ENCODE peak calls at places on chromosomes 13 and 19, in six cellular contexts. F is tibial artery, C is lung, O is esophagus squamous epithelium, Q is foreskin keratinocyte, P is astrocyte. N is an unnamed sample.

GRCh38 chr19:9901020-9901419 is 35.3 kb downstream of the OLFM2 start:
- DNase-seq in F (no peak), C (no peak), O (no peak), Q (no peak), P (no peak), N (no peak)

GRCh38 chr19:49564616-49565045 is 15.7 kb downstream of the NOSIP start:
- DNase-seq in F (no peak), C (no peak), O (no peak), Q (no peak), P (no peak), N (no peak)

GRCh38 chr13:46295531-46296464 is 84.1 kb downstream of the LRRC63 start:
- DNase-seq in F (peak; percentile 34), C (peak; percentile 45), O (no peak), Q (peak; percentile 82), P (peak; percentile 96), N (peak; percentile 59)

GRCh38 chr19:10206226-10206873 is 11.6 kb upstream of the DNMT1 start:
- DNase-seq in F (no peak), C (peak; percentile 70), O (no peak), Q (no peak), P (peak; percentile 83), N (no peak)

GRCh38 chr13:83879431-83880171 is 2.7 kb downstream of the SLITRK1 start:
- DNase-seq in F (no peak), C (no peak), O (no peak), Q (no peak), P (peak; percentile 14), N (peak; percentile 52)

GRCh38 chr19:57053401-57053800 is 66.4 kb upstream of the USP29 start:
- DNase-seq in F (no peak), C (no peak), O (no peak), Q (no peak), P (no peak), N (no peak)

GRCh38 chr19:33208904-33209843 is 15.0 kb downstream of the LRP3 start:
- DNase-seq in F (no peak), C (no peak), O (no peak), Q (no peak), P (no peak), N (no peak)

GRCh38 chr19:35400773-35401100 is 29.9 kb downstream of the GPR42 start:
- DNase-seq in F (no peak), C (no peak), O (no peak), Q (no peak), P (no peak), N (no peak)

GRCh38 chr13:83895994-83896580 is 13.8 kb upstream of the SLITRK1 start:
- DNase-seq in F (no peak), C (no peak), O (no peak), Q (peak; percentile 95), P (peak; percentile 67), N (no peak)

GRCh38 chr19:3028305-3029069 is 593 bp downstream of the TLE2 start:
- DNase-seq in F (no peak), C (no peak), O (no peak), Q (no peak), P (no peak), N (no peak)

GRCh38 chr13:73399347-73400216 is 340.8 kb downstream of the KLF5 start:
- DNase-seq in F (no peak), C (no peak), O (no peak), Q (no peak), P (no peak), N (no peak)

GRCh38 chr19:45827459-45828093 is 12.5 kb upstream of the RSPH6A start:
- DNase-seq in F (no peak), C (no peak), O (no peak), Q (no peak), P (no peak), N (no peak)

GRCh38 chr13:35866801-35867200 is 264.4 kb downstream of the DCLK1 start:
- DNase-seq in F (no peak), C (no peak), O (no peak), Q (no peak), P (no peak), N (no peak)

GRCh38 chr13:39054112-39054511 is 15.9 kb downstream of the NHLRC3 start:
- DNase-seq in F (no peak), C (no peak), O (no peak), Q (no peak), P (no peak), N (no peak)

GRCh38 chr13:110070511-110071120 is 236.3 kb downstream of the COL4A1 start:
- DNase-seq in F (no peak), C (no peak), O (no peak), Q (peak; percentile 86), P (peak; percentile 87), N (no peak)

GRCh38 chr13:108322206-108322824 is 52.8 kb downstream of the TNFSF13B start:
- DNase-seq in F (no peak), C (no peak), O (no peak), Q (peak; percentile 13), P (peak; percentile 13), N (no peak)

GRCh38 chr19:33245948-33246728 is 20.5 kb upstream of the SLC7A10 start:
- DNase-seq in F (no peak), C (no peak), O (no peak), Q (no peak), P (no peak), N (no peak)

GRCh38 chr19:13016628-13017305 is 21.5 kb downstream of the NFIX start:
- DNase-seq in F (no peak), C (no peak), O (no peak), Q (no peak), P (no peak), N (no peak)

GRCh38 chr19:45424191-45425058 is 708 bp upstream of the ERCC1 start:
- DNase-seq in F (peak; percentile 73), C (peak; percentile 65), O (no peak), Q (peak; percentile 95), P (peak; percentile 95), N (peak; percentile 88)

GRCh38 chr19:46192990-46193650 is 36.4 kb upstream of the IGFL1 start:
- DNase-seq in F (peak; percentile 31), C (no peak), O (no peak), Q (peak; percentile 62), P (peak; percentile 53), N (no peak)

GRCh38 chr19:41872775-41873647 is 4.1 kb upstream of the CD79A start:
- DNase-seq in F (no peak), C (peak; percentile 86), O (no peak), Q (no peak), P (peak; percentile 43), N (peak; percentile 64)

GRCh38 chr13:113836917-113837553 is 26.8 kb downstream of the GAS6 start:
- DNase-seq in F (peak; percentile 62), C (no peak), O (no peak), Q (peak; percentile 93), P (peak; percentile 87), N (peak; percentile 59)

GRCh38 chr19:30799854-30800755 is 427.9 kb downstream of the ZNF536 start:
- DNase-seq in F (peak; percentile 42), C (peak; percentile 47), O (no peak), Q (no peak), P (no peak), N (no peak)

GRCh38 chr19:16645140-16645539 is 14.8 kb downstream of the SMIM7 start:
- DNase-seq in F (no peak), C (no peak), O (no peak), Q (no peak), P (no peak), N (no peak)

GRCh38 chr13:68190826-68191225 is 960.7 kb upstream of the PCDH9 start:
- DNase-seq in F (no peak), C (no peak), O (no peak), Q (peak; percentile 58), P (peak; percentile 77), N (no peak)

GRCh38 chr19:48196933-48197665 is 26.6 kb downstream of the ZSWIM9 start:
- DNase-seq in F (no peak), C (no peak), O (no peak), Q (no peak), P (no peak), N (no peak)

GRCh38 chr13:97881556-97881955 is 71.9 kb upstream of the IPO5 start:
- DNase-seq in F (no peak), C (no peak), O (no peak), Q (no peak), P (no peak), N (no peak)

GRCh38 chr19:3910105-3910504 is 22.8 kb upstream of the NMRK2 start:
- DNase-seq in F (no peak), C (no peak), O (no peak), Q (no peak), P (no peak), N (no peak)

GRCh38 chr19:56112313-56112709 is 8.8 kb downstream of the ZNF787 start:
- DNase-seq in F (no peak), C (no peak), O (no peak), Q (no peak), P (no peak), N (no peak)

DNA sequence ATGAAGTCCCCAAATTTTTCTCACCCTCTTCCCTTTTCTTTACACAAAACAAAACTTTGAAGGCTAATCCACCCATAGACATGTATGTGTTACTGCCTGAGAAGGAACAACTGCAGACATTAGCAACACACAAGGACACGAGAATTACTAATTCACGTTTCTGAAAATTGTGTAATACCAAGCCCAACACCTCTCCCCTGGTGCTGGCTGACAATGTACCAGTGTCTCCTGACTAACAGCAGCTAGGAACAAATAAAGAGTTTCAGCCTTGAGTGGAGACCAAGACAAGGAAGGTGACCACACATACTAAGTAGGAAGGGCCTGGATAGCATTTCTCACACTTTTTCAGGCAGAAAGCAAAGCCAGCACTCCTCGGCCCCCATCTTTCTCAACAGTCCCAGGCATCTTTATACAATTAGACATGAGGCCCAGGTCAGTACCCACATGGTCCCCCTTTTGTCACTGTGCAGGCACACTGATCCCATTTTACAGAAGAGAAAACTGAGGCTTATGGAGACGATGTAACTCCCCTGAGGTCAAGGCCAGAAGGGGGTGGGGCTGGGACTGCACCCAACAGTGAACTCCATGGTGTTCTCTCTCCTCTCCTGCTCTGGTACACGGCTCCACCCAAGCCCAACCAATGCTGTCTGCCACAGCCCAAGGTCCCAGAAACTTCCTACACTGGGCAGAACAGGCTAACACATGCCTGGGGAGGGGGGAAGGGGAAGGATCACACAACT is 8.7 kb downstream of the BRD4 start:
- DNase-seq in F (peak; percentile 64), C (no peak), O (no peak), Q (no peak), P (no peak), N (peak; percentile 79)
- H3K27ac ChIP-seq in F (peak overlapping the region; percentile 71), C (peak overlapping the region; percentile 73), O (peak overlapping the region; percentile 70), Q (peak overlapping the region; percentile 44), P (no peak overlapping the region), N (peak overlapping the region; percentile 71)

GRCh38 chr13:66803759-66804456 is 426.2 kb downstream of the PCDH9 start:
- DNase-seq in F (no peak), C (no peak), O (no peak), Q (no peak), P (no peak), N (no peak)
- H3K27ac ChIP-seq in F (no peak overlapping the region), C (no peak overlapping the region), O (no peak overlapping the region), Q (no peak overlapping the region), P (no peak overlapping the region), N (no peak overlapping the region)

GRCh38 chr13:102212729-102213128 is 189.1 kb downstream of the FGF14 start:
- DNase-seq in F (no peak), C (no peak), O (no peak), Q (no peak), P (no peak), N (no peak)
- H3K27ac ChIP-seq in F (no peak overlapping the region), C (no peak overlapping the region), O (no peak overlapping the region), Q (no peak overlapping the region), P (no peak overlapping the region), N (no peak overlapping the region)

DNA sequence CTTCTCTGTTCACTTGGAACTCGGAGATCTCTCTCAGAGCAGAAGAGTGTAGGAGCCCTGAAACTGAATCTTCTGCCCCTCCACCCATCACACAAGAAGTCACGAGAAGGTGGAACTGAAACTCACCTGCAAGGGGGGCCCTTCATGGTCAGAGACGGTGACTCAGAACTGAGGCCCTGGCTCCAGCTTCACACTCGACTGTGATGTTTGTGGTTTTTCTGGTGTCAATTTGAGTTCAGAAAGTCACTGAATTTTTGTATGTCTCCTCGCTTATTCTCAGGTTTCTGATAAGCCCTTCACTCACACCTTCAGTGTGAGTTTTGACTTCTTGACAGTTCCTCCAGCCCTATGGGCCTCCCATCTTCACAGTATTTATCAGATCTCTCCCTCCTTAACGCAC is 23.1 kb downstream of the SIGLEC5 start:
- DNase-seq in F (no peak), C (no peak), O (no peak), Q (no peak), P (no peak), N (no peak)
- H3K27ac ChIP-seq in F (no peak overlapping the region), C (no peak overlapping the region), O (no peak overlapping the region), Q (no peak overlapping the region), P (no peak overlapping the region), N (no peak overlapping the region)

N was measured in aorta.